ENCODE peak calls at places on chromosomes 4 and X, in five cellular contexts. H is nephron progenitor cell; P is neural progenitor cell; Y is CD4-positive, alpha-beta T cell; Q is glutamatergic neuron. F is an unnamed sample.

GRCh38 chrX:150329888-150330287 is 33.2 kb upstream of the MAMLD1 start:
- DNase-seq in H (no peak), P (no peak), Y (no peak), Q (no peak), F (no peak)

GRCh38 chrX:120308558-120308957 is 2.7 kb downstream of the TMEM255A start:
- DNase-seq in H (peak; percentile 56), P (peak; percentile 86), Y (no peak), Q (peak; percentile 58), F (no peak)

GRCh38 chrX:40277672-40278071 is 179.9 kb upstream of the BCOR start:
- DNase-seq in H (no peak), P (no peak), Y (no peak), Q (no peak), F (no peak)

GRCh38 chrX:723781-724180 is 93.2 kb downstream of the SHOX start:
- DNase-seq in H (no peak), P (no peak), Y (no peak), Q (no peak), F (no peak)

GRCh38 chrX:79568309-79568708 is 201.2 kb upstream of the ITM2A start:
- DNase-seq in H (no peak), P (no peak), Y (no peak), Q (no peak), F (no peak)

GRCh38 chr4:34046580-34046979 is 2197.7 kb downstream of the ARAP2 start:
- DNase-seq in H (no peak), P (no peak), Y (no peak), Q (no peak), F (no peak)

GRCh38 chr4:125682730-125683129 is 368.0 kb downstream of the FAT4 start:
- DNase-seq in H (no peak), P (no peak), Y (no peak), Q (no peak), F (no peak)

GRCh38 chr4:105440890-105441289 is 33.0 kb downstream of the PPA2 start:
- DNase-seq in H (no peak), P (no peak), Y (no peak), Q (no peak), F (no peak)

GRCh38 chr4:7905461-7905915 is 34.2 kb downstream of the AFAP1 start:
- DNase-seq in H (no peak), P (no peak), Y (no peak), Q (no peak), F (no peak)

GRCh38 chr4:112702892-112703291 is 65.9 kb downstream of the LARP7 start:
- DNase-seq in H (no peak), P (no peak), Y (no peak), Q (no peak), F (no peak)

GRCh38 chr4:16496501-16496900 is 270.2 kb upstream of the TAPT1 start:
- DNase-seq in H (no peak), P (no peak), Y (no peak), Q (no peak), F (no peak)

GRCh38 chr4:56112377-56112776 is 163.6 kb downstream of the CEP135 start:
- DNase-seq in H (no peak), P (peak; percentile 68), Y (no peak), Q (no peak), F (no peak)
- TF ChIP-seq CTCF in H (no peak), P (peak; percentile 53), Y (no peak), Q (no peak), F (no peak)

GRCh38 chr4:89868999-89869589 is 25.6 kb upstream of the MMRN1 start:
- DNase-seq in H (no peak), P (no peak), Y (no peak), Q (no peak), F (no peak)
- TF ChIP-seq CTCF in H (peak; percentile 54), P (peak; percentile 56), Y (peak; percentile 65), Q (peak; percentile 35), F (peak; percentile 45)

GRCh38 chr4:84808332-84808731 is 158.2 kb downstream of the WDFY3 start:
- DNase-seq in H (no peak), P (no peak), Y (no peak), Q (no peak), F (no peak)
- TF ChIP-seq CTCF in H (no peak), P (no peak), Y (no peak), Q (no peak), F (no peak)

GRCh38 chr4:171834640-171835039 is 21.4 kb downstream of the GALNTL6 start:
- DNase-seq in H (no peak), P (no peak), Y (no peak), Q (no peak), F (no peak)
- TF ChIP-seq CTCF in H (no peak), P (no peak), Y (no peak), Q (no peak), F (no peak)

DNA sequence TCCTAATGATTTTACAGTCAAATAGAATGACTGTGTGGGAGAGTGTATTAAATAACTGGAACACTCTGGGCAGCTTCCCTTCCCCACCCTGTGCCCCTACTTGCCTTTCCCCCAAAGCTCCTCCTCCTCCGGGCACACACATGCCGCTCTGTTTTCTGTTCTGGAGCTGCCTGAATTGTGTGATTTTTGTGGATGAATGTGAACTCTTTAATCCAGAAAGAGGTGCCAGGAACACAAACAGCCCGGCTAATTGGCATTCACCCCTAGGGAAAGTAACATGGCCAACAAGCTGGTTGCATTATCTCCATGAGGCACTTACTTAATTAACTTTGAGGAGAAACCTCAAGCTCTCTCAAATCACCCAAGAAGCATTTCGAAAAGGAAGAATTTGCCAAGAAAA is 28.2 kb downstream of the FGF2 start:
- DNase-seq in H (no peak), P (peak; percentile 17), Y (no peak), Q (no peak), F (no peak)
- TF ChIP-seq CTCF in H (no peak), P (no peak), Y (no peak), Q (no peak), F (no peak)

DNA sequence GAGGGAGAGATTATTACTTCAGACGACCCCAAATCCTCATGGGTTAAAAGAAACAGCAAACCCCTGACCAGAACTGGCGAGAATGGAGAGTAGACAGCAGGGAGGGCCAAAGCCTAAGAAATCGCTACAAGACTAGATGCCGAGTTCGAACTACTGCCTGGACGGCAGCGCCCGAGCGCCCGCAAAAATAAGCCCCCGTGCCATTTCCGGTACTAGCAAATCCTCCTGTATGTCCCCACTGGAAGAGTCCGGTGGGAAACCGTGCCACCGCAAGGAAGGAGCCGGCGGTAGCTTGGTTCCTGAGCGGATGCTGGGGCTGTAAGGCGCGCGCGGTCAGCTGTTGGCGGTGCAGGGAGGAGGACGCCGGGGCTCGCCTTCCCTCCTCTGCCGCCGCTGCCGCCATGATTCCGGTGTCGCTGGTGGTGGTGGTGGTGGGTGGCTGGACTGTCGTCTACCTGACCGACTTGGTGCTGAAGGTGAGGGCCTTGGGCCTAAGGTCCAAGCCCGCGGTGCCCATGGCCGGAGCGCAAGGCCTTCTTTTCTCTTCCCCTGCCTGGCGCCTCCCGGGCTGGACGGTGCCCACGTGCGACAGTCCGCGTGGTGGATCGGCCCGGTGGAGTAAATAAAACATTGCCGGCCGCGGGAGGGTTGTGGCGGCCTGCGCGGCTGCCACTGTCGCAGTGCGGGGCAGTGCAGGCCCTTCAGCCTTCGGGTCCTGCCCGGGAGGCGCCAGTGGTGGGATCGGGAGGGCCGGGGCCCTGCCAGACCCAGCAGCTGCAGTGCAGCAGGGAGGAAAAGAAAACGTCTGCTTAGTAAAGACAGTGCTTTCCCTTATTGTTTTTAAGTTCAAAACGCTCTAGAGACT is at the start of gene MBTPS2:
- DNase-seq in H (peak; percentile 78), P (peak; percentile 84), Y (peak; percentile 69), Q (peak; percentile 79), F (peak; percentile 65)
- TF ChIP-seq CTCF in H (no peak), P (peak; percentile 25), Y (no peak), Q (no peak), F (no peak)

GRCh38 chr4:110955748-110956147 is 332.9 kb upstream of the PITX2 start:
- DNase-seq in H (no peak), P (no peak), Y (no peak), Q (no peak), F (no peak)

GRCh38 chr4:110963621-110964020 is 340.7 kb upstream of the PITX2 start:
- DNase-seq in H (no peak), P (no peak), Y (no peak), Q (no peak), F (no peak)

GRCh38 chr4:110953898-110954297 is 331.0 kb upstream of the PITX2 start:
- DNase-seq in H (no peak), P (no peak), Y (no peak), Q (no peak), F (no peak)

GRCh38 chr4:110962616-110963015 is 339.7 kb upstream of the PITX2 start:
- DNase-seq in H (no peak), P (no peak), Y (no peak), Q (no peak), F (no peak)

DNA sequence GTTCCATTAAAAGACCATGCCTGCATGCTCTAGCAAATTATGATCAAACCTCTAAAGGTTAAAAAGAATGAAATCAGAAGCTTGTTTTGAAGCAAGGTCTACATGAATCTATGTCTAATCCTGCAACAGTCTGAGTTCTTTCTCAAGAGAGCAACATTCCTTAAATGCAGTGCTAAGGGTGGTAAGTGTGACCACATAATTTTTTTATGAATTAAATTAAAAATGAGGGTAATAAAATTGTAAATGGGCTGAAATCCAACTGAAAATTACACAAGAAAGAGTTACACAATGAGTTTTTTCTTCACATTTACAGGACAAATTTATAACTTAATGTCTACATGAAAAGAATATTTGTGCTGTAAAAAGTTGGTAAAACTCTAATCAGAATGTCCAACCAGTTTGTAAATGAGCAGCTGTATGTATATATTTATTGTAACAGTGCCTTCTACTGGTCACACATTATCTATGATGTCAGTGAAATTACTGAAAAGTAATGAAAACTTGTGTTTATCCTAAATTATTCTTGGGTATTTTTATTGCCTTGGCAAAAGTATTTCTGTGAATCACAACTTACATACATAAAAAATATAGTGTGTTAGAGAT is 336.3 kb upstream of the PITX2 start:
- DNase-seq in H (no peak), P (no peak), Y (no peak), Q (no peak), F (no peak)
- TF ChIP-seq CTCF in H (no peak), P (peak; percentile 53), Y (no peak), Q (no peak), F (no peak)

F was measured in natural killer cell.